ENCODE peak calls at places on chromosome 16, in seven cellular contexts. J is MM.1S, A is fibroblast of lung, M is GM23338, N is PC-3, Y is hepatocyte, G is GM23248. L is an unnamed sample.
A peak's percentile ranks its signal among the peaks of the same experiment; 100 is the strongest.

GRCh38 chr16:70611224-70611598 is 35.1 kb upstream of the IL34 start:
- DNase-seq in J (no peak), Y (no peak), M (peak; percentile 90), G (no peak), N (no peak), A (no peak), L (no peak)

GRCh38 chr16:58299757-58300349 is 5.0 kb upstream of the PRSS54 start:
- DNase-seq in A (peak; percentile 1), J (peak; percentile 59), Y (peak; percentile 24), M (peak; percentile 80), N (peak; percentile 52), G (peak; percentile 23), L (peak; percentile 50)

GRCh38 chr16:73154063-73154870 is 106.3 kb upstream of the ZFHX3 start:
- DNase-seq in N (no peak), G (no peak), M (no peak), A (peak; percentile 5), Y (no peak), J (no peak), L (no peak)

GRCh38 chr16:86635926-86636325 is 57.6 kb downstream of the FOXL1 start:
- DNase-seq in M (no peak), G (no peak), Y (no peak), N (no peak), J (no peak), A (no peak), L (no peak)

GRCh38 chr16:89504061-89504460 is 4.1 kb upstream of the SPG7 start:
- DNase-seq in A (no peak), Y (no peak), J (no peak), M (no peak), G (no peak), N (no peak), L (no peak)

GRCh38 chr16:56258508-56259424 is 67.5 kb downstream of the GNAO1 start:
- DNase-seq in Y (no peak), M (no peak), J (no peak), N (no peak), A (no peak), G (no peak), L (no peak)

GRCh38 chr16:5928476-5929055 is 831.0 kb upstream of the EEF2KMT start:
- DNase-seq in N (no peak), J (no peak), G (no peak), A (no peak), M (peak; percentile 83), Y (no peak), L (no peak)

GRCh38 chr16:82748026-82748425 is 121.3 kb downstream of the CDH13 start:
- DNase-seq in Y (no peak), N (no peak), M (no peak), A (peak; percentile 88), J (no peak), G (peak; percentile 81), L (peak; percentile 39)

GRCh38 chr16:49495151-49495566 is 121.6 kb downstream of the C16orf78 start:
- DNase-seq in A (no peak), Y (no peak), J (no peak), N (no peak), M (no peak), G (no peak), L (no peak)

GRCh38 chr16:50839920-50840729 is 98.2 kb downstream of the CYLD start:
- DNase-seq in A (no peak), Y (no peak), M (peak; percentile 31), N (no peak), G (no peak), J (no peak), L (no peak)

GRCh38 chr16:50842013-50842505 is 100.2 kb downstream of the CYLD start:
- DNase-seq in M (no peak), G (no peak), N (no peak), J (no peak), Y (no peak), A (no peak), L (no peak)

GRCh38 chr16:50839356-50839755 is 97.5 kb downstream of the CYLD start:
- DNase-seq in M (no peak), J (no peak), G (no peak), A (no peak), Y (no peak), N (no peak), L (no peak)

GRCh38 chr16:50842589-50842988 is 100.7 kb downstream of the CYLD start:
- DNase-seq in J (no peak), Y (no peak), M (no peak), G (no peak), N (no peak), A (peak; percentile 40), L (no peak)

DNA sequence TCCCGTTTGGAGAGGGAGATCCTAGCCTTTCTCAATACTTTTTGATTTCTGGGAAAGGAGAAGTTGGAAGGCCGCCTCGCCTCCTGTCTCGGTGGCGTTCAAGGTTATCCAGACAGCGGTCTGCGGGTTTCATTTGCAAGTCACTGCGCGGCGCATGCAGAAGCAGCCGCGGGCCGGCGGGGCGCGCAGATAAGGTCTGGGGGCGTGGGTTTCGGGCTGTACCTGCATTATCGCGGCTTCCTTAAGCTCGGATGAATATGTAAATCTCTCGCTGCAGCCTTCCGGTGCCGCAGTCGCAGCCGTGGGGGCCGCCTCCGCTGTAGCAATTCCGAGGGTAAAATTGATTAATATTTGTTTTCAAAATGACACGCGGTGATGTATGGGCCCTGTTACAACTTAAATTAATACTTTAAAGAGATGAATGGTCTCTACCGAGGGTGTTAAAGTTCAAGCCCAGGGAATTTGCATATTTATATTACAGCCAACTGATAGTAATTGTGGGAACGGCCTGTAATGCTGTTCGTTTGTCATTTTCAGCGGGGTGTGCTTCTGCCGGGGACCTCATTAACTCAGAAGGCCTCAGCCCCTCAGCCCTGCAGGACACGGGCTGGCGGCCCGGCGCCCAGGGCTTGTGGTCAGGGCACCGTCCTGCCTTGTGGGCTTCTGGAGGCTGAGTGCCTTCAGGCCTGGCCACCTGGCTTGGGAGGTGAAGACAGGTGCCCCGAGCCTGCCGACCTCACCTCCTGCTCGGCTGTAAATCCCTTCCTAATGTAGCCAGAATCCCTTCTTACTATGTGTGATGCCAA is 99.4 kb downstream of the CYLD start:
- DNase-seq in N (no peak), J (no peak), A (peak; percentile 56), Y (no peak), M (peak; percentile 78), G (peak; percentile 13), L (no peak)
- H3K4me3 ChIP-seq in N (no peak overlapping the region), J (no peak overlapping the region), A (no peak overlapping the region), Y (no peak overlapping the region), M (peak overlapping the region; percentile 47), G (no peak overlapping the region), L (peak overlapping the region; percentile 26)

GRCh38 chr16:31568577-31569359 is 41.1 kb downstream of the AHSP start:
- DNase-seq in G (peak; percentile 3), J (no peak), Y (no peak), M (peak; percentile 76), N (no peak), A (peak; percentile 4), L (no peak)

GRCh38 chr16:31569360-31569717 is 41.6 kb downstream of the AHSP start:
- DNase-seq in A (no peak), J (no peak), M (peak; percentile 51), Y (no peak), G (no peak), N (no peak), L (no peak)
- TF ChIP-seq EZH2 in A (no peak), J (no peak), M (peak; percentile 28), Y (peak; percentile 73), G (no peak), N (no peak), L (peak; percentile 52)

GRCh38 chr16:46743232-46743719 is 4.9 kb downstream of the MYLK3 start:
- DNase-seq in Y (no peak), N (no peak), J (no peak), G (peak; percentile 47), A (peak; percentile 51), M (peak; percentile 58), L (no peak)
- H3K4me3 ChIP-seq in Y (no peak overlapping the region), N (no peak overlapping the region), J (no peak overlapping the region), G (peak overlapping the region; percentile 37), A (no peak overlapping the region), M (no peak overlapping the region), L (no peak overlapping the region)

GRCh38 chr16:57284952-57285263 is 436 bp upstream of the PLLP start:
- DNase-seq in J (no peak), A (no peak), Y (no peak), N (no peak), G (no peak), M (no peak), L (no peak)

GRCh38 chr16:57284206-57284951 is at the start of gene PLLP:
- DNase-seq in M (peak; percentile 68), J (no peak), G (peak; percentile 52), A (peak; percentile 17), N (peak; percentile 30), Y (peak; percentile 80), L (peak; percentile 54)

GRCh38 chr16:57283214-57283955 is 1.1 kb downstream of the PLLP start:
- DNase-seq in A (no peak), M (peak; percentile 28), G (no peak), N (no peak), J (no peak), Y (peak; percentile 67), L (no peak)

GRCh38 chr16:57282510-57283213 is 1.8 kb downstream of the PLLP start:
- DNase-seq in Y (no peak), M (no peak), A (no peak), G (no peak), N (no peak), J (no peak), L (no peak)

GRCh38 chr16:57283956-57284205 is 591 bp downstream of the PLLP start:
- DNase-seq in M (no peak), G (no peak), J (no peak), Y (no peak), A (no peak), N (no peak), L (no peak)
- TF ChIP-seq EZH2 in M (peak; percentile 52), G (peak; percentile 11), J (no peak), Y (no peak), A (no peak), N (no peak), L (no peak)

DNA sequence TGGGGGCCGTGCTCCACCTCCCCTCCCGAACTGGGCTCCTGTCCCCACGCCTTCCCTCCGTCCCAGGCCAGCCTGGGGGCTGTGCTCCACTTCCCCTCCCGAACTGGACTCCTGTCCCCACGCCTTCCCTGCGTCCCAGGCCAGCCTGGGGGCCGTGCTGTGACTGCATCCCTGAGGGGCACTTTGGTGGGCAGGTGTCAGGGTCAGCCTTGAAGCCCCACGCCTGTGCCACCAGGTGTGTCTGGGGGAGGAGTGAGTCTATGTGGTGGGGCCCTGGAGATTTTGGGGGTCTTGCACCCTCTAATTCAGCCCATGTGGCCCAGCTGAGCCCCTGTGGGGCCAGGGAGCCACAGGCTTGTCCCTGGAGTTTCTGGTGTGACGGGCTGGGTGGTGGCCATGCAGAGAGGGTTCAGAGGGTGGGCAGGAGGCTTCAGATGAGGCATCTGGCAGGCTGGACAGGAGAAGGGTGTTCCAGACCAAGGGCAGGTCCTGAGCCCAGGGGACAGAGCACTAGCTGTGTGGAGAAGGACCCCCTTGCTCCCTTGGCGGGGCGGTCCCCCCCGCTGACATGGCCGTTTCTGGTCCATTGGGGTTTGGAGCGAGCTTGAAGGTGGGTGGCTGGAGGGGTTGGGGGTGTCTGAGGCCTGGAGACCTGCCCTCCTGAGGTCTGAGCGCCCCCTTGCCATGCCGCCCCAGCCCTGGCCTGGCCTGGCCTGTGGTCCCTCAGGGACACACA is 8.2 kb downstream of the NHERF2 start:
- DNase-seq in J (no peak), Y (no peak), N (no peak), M (no peak), G (no peak), A (no peak), L (no peak)
- H3K4me3 ChIP-seq in J (no peak overlapping the region), Y (no peak overlapping the region), N (peak overlapping the region; percentile 63), M (no peak overlapping the region), G (no peak overlapping the region), A (peak overlapping the region; percentile 17), L (no peak overlapping the region)